ENCODE peak calls at places on chromosomes 16 and 17, in nine cellular contexts. E is psoas muscle, S is OCI-LY7, H is thoracic aorta, Y is cardiac muscle cell, O is ovary, Q is pancreas, V is fibroblast of lung, G is adrenal gland. A is an unnamed sample. For H3K36me3, the result is how much of the 10 kb centered on the place peaks cover.

GRCh38 chr17:68573338-68573737 is 27.8 kb downstream of the FAM20A start:
- DNase-seq in Y (no peak), V (no peak), O (no peak), G (no peak), Q (no peak), E (no peak), H (no peak), S (no peak), A (no peak)

GRCh38 chr17:7632492-7632894 is 2.6 kb downstream of the SHBG start:
- DNase-seq in H (no peak), E (no peak), V (peak), G (peak), O (no peak), Y (peak), S (peak), Q (no peak), A (no peak)

GRCh38 chr16:82070656-82071369 is 35.8 kb downstream of the HSD17B2 start:
- DNase-seq in S (no peak), E (no peak), O (no peak), Q (no peak), Y (no peak), G (no peak), V (peak), H (no peak), A (peak)

GRCh38 chr16:79066621-79067020 is 533.9 kb downstream of the MAF start:
- DNase-seq in E (no peak), Q (peak), Y (no peak), V (no peak), S (no peak), O (no peak), H (no peak), G (no peak), A (no peak)

GRCh38 chr16:3038256-3038655 is 1.5 kb upstream of the BICDL2 start:
- DNase-seq in Q (peak), S (no peak), Y (no peak), O (no peak), H (no peak), G (no peak), E (no peak), V (no peak), A (no peak)

GRCh38 chr17:80903041-80903611 is 88.5 kb upstream of the CHMP6 start:
- DNase-seq in V (no peak), E (no peak), G (no peak), Q (no peak), Y (no peak), H (no peak), O (no peak), S (no peak), A (no peak)

GRCh38 chr17:7466644-7467341 is 12.6 kb downstream of the ZBTB4 start:
- DNase-seq in H (no peak), O (peak), S (no peak), V (peak), E (peak), Q (no peak), G (peak), Y (no peak), A (no peak)

GRCh38 chr17:3683054-3683511 is 12.9 kb downstream of the P2RX5 start:
- DNase-seq in V (no peak), O (no peak), Y (peak), S (peak), E (no peak), G (no peak), H (no peak), Q (no peak), A (no peak)

GRCh38 chr17:7839890-7840260 is 5.9 kb downstream of the KDM6B start:
- DNase-seq in E (no peak), V (peak), H (no peak), G (peak), S (peak), Q (no peak), O (peak), Y (peak), A (no peak)

GRCh38 chr17:8121531-8122390 is 2.1 kb downstream of the HES7 start:
- DNase-seq in Q (peak), Y (peak), E (peak), S (peak), H (no peak), G (peak), O (peak), V (peak), A (peak)

GRCh38 chr17:78313735-78314648 is 45.9 kb downstream of the SOCS3 start:
- DNase-seq in E (peak), H (no peak), S (peak), O (peak), V (peak), Y (peak), Q (peak), G (peak), A (peak)

GRCh38 chr16:81181013-81181720 is 57.3 kb upstream of the BCO1 start:
- DNase-seq in Q (peak), O (peak), E (peak), Y (peak), H (peak), V (peak), G (peak), S (no peak), A (peak)

GRCh38 chr17:56833023-56833811 is 503 bp downstream of the C17orf67 start:
- DNase-seq in O (peak), V (peak), E (peak), H (no peak), Y (peak), S (peak), G (peak), Q (peak), A (peak)

DNA sequence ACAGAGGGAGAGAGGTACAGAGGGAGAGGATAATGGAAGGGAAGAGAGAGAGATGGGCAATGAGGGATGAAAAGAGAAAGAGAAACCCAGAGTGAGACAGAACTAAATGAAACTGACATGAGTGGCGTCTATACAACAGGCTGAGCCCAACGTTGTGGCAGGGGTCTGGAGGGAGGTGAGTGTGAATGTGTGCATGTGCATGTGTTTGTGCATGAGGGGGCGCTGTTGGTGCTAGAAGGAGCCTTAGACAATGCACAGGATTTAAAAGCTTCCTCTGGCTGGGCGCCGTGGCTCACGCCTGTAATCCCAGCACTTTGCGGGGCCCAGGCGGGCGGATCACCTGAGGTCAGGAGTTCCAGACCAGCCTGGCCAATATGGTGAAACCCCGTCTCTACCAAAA is 454.8 kb upstream of the CDH11 start:
- DNase-seq in H (no peak), Y (peak), G (no peak), S (peak), E (no peak), V (no peak), Q (no peak), O (no peak), A (no peak)
- TF ChIP-seq CTCF in H (no peak), Y (peak), G (no peak), S (peak), E (no peak), V (no peak), Q (no peak), O (no peak), A (no peak)

GRCh38 chr17:31686495-31686894 is 172.5 kb downstream of the COPRS start:
- DNase-seq in E (no peak), H (no peak), S (no peak), V (peak), Y (no peak), G (no peak), Q (no peak), O (no peak), A (no peak)

GRCh38 chr17:31691251-31691905 is 167.7 kb downstream of the COPRS start:
- DNase-seq in S (no peak), V (no peak), Y (no peak), G (no peak), O (no peak), Q (no peak), H (no peak), E (no peak), A (no peak)

GRCh38 chr17:31690118-31690517 is 168.9 kb downstream of the COPRS start:
- DNase-seq in G (no peak), Y (no peak), O (no peak), H (no peak), V (peak), Q (no peak), E (no peak), S (no peak), A (no peak)

GRCh38 chr17:31687505-31688126 is 171.4 kb downstream of the COPRS start:
- DNase-seq in S (no peak), V (no peak), G (no peak), H (no peak), Q (no peak), O (no peak), Y (no peak), E (no peak), A (no peak)

DNA sequence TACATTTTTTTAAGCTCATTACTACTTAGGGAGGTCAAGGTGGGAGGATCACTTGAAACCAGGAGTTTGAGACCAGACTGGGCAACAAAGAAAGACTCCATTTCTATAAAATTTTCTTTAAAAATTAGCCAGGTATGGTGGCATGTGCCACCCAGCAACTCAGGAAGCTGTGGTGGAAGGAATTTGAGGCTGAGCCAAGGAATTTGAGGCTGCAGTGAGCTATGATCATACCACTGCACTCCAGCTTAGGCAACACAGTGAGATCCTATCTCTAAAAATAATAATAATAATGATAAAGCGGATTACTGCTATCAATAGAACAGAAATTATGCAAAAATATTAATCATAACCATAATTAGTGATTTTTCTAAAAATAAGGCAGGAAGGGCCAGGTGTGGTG is 170.3 kb downstream of the COPRS start:
- DNase-seq in E (no peak), H (no peak), Q (no peak), Y (no peak), O (no peak), G (no peak), S (no peak), V (no peak), A (no peak)
- H3K36me3 ChIP-seq in E (under half), H (under half), Q (under half), Y (under half), O (under half), G (under half), S (under half), V (under half), A (under half)

GRCh38 chr17:27974531-27975145 is 67.8 kb upstream of the NLK start:
- DNase-seq in O (no peak), Y (no peak), E (no peak), G (no peak), V (no peak), S (no peak), Q (no peak), H (no peak), A (no peak)
- H3K27ac ChIP-seq in O (no peak), Y (no peak), E (no peak), G (no peak), V (no peak), S (no peak), Q (peak), H (no peak), A (no peak)

GRCh38 chr17:70624208-70624607 is 454.9 kb downstream of the KCNJ2 start:
- DNase-seq in V (no peak), G (no peak), S (no peak), Y (no peak), H (no peak), E (no peak), O (no peak), Q (no peak), A (no peak)

DNA sequence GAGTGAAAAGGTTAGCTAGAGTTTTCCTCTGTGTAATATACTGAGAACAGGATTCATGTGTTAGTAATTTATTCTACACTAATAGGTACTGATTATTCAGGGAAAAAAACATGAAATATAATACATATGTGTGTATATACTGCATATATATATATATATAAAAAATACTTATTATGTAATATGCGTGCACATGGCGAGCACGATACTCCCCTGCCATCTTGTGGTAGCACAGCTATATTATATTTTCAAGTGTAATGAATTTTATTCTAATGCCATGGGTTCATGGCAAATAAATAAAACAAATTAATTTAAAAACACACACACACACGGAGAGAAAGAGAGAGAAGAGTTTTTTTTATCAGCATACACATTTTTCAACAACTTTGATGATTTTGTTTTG is 460.6 kb downstream of the KCNJ2 start:
- DNase-seq in Y (no peak), S (peak), Q (no peak), H (no peak), E (no peak), G (no peak), O (no peak), V (peak), A (no peak)
- TF ChIP-seq CTCF in Y (peak), S (peak), Q (no peak), H (no peak), E (peak), G (no peak), O (no peak), V (peak), A (peak)

GRCh38 chr16:440627-441026 is 15.2 kb downstream of the RAB11FIP3 start:
- DNase-seq in O (no peak), S (no peak), E (peak), V (no peak), Q (no peak), Y (no peak), H (no peak), G (no peak), A (no peak)

GRCh38 chr16:441447-441846 is 16.0 kb downstream of the RAB11FIP3 start:
- DNase-seq in S (no peak), Y (no peak), E (no peak), Q (no peak), V (no peak), O (no peak), G (no peak), H (no peak), A (no peak)

GRCh38 chr16:442976-443375 is 17.5 kb downstream of the RAB11FIP3 start:
- DNase-seq in H (no peak), V (peak), E (no peak), Q (no peak), O (no peak), G (no peak), S (peak), Y (no peak), A (no peak)

GRCh38 chr16:450385-450784 is 24.9 kb downstream of the RAB11FIP3 start:
- DNase-seq in E (no peak), G (no peak), Y (no peak), S (peak), H (no peak), O (no peak), Q (no peak), V (no peak), A (no peak)

GRCh38 chr16:445566-445965 is 20.1 kb downstream of the RAB11FIP3 start:
- DNase-seq in H (no peak), Q (no peak), Y (no peak), E (no peak), V (no peak), S (no peak), G (no peak), O (no peak), A (no peak)
- H3K36me3 ChIP-seq in H (under half), Q (under half), Y (under half), E (under half), V (under half), S (under half), G (under half), O (under half), A (under half)

DNA sequence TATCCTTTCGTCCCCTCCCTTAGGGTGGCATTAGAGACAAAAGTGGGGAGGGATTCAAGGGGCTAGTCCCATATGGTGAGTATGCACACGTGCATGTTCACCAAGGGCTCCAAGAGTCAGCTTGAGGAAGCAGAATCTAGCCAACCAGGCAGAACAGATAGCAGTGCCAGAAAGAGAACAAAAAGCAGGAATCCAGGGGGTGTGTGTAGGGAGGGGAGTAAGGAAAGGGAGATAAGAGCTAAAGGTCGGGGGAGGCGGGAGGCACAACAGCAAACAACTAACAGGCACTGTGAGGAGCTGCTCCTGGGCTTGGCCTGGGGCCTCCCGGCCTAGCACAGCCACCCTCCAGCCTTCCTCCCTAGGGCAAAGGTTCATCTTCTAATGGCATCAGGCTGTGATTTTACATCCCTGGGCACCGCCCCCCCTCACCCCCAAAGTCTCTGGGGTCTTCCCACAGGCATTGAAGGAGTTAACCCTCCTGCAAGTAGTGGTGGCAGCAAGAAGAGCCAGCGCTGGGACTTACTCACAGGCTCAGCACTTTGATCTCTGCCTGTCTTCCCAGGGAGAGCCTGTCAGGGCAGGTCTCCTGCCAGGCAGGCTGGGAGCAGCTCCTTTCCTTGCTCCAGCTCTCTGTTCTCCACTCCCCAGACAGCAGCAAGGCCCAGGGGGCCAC is 12.4 kb upstream of the SUPT4H1 start:
- DNase-seq in E (no peak), Q (no peak), Y (peak), O (no peak), H (no peak), V (no peak), G (no peak), S (no peak), A (no peak)
- H3K27ac ChIP-seq in E (no peak), Q (peak), Y (peak), O (no peak), H (no peak), V (no peak), G (no peak), S (no peak), A (no peak)

GRCh38 chr17:29954405-29954804 is 13.0 kb downstream of the EFCAB5 start:
- DNase-seq in H (no peak), V (no peak), O (no peak), Q (no peak), E (no peak), S (peak), Y (no peak), G (no peak), A (no peak)
- TF ChIP-seq CTCF in H (no peak), V (no peak), O (no peak), Q (no peak), E (no peak), S (peak), Y (peak), G (no peak), A (peak)

DNA sequence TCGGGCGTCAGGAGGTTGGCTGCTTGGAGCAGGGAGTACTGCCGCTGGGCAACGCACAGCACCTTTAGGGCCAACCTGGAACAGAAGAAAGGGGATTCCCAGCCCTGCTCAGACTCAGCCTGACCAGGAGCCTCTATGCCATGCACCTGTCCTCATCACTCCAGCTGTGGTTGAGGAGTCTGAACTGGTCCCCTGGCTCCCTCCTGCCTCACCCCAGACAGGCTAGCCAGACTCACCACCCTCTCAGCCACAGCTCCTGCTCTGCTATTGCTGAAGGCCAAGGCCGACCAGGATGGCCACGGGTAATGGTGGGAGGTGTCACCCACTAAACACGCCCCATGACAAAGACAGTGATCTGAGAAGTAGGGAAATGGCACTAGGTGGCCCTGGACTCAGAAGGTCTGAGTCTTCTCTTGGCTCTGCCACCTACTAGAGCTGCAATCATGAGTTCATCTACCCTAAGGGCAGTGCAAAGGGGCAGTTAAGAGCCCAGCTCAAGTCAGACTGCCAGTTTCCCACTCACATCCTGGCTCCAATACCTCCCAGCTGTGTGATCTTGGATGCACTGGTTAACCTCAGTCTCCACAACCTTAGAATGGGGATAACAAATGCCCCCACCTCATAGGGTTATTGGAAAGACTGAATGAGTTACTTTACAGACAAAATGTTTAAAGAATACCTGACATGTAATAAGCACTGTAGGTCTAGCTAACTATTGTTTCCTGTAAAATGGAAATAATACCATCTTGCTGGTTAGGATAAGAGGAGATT is 13.8 kb upstream of the GFAP start:
- DNase-seq in O (no peak), Q (no peak), H (no peak), S (no peak), Y (no peak), G (peak), E (no peak), V (no peak), A (no peak)
- H3K36me3 ChIP-seq in O (under half), Q (under half), H (under half), S (half or more), Y (under half), G (under half), E (under half), V (under half), A (under half)

DNA sequence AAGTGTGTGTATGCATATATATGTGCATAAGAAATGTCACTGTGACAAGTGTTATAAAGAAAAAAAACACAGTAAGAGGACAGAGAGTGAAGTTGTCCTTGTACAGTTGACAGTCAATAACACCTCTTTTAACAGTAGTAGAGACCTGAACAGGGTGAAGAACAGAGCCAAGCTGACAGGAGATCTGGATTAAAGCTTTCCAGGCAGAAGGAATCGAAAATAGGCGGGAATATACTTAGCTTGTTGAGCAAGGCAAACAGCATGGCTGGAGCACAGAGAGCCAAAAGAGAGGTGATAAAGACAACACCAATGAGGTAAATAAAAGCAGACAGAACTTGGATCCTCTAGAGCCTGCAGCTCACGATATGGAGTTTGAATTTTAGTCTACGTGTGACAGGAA is 64.8 kb downstream of the KANSL1 start:
- DNase-seq in Q (no peak), E (no peak), G (no peak), H (no peak), Y (peak), S (no peak), V (no peak), O (no peak), A (no peak)
- H3K27ac ChIP-seq in Q (no peak), E (peak), G (no peak), H (no peak), Y (peak), S (no peak), V (no peak), O (no peak), A (no peak)